ENCODE peak calls at places on chromosomes 5 and 9, in six cellular contexts. One of them, this sample, is unnamed.

GRCh38 chr9:92668746-92669526 is 995 bp downstream of the IPPK start:
- DNase-seq in RPMI7951: peak
- DNase-seq in T-helper 2 cell treated with Interferon-gamma antibody and Interleukin-4, amounts not matched to agents 5 μg/mL and 100 μg/mL, for 36 hours: peak
- DNase-seq in psoas muscle: peak
- DNase-seq in Kasumi-1: peak
- DNase-seq in AG10803: peak
- DNase-seq in this sample: no peak

GRCh38 chr5:42596817-42597216 is 159.8 kb upstream of the CCDC152 start:
- DNase-seq in RPMI7951: no peak
- DNase-seq in AG10803: no peak
- DNase-seq in Kasumi-1: no peak
- DNase-seq in T-helper 2 cell treated with Interferon-gamma antibody and Interleukin-4, amounts not matched to agents 5 μg/mL and 100 μg/mL, for 36 hours: no peak
- DNase-seq in psoas muscle: no peak
- DNase-seq in this sample: no peak

GRCh38 chr9:117073539-117074336 is 341.1 kb downstream of the ASTN2 start:
- DNase-seq in T-helper 2 cell treated with Interferon-gamma antibody and Interleukin-4, amounts not matched to agents 5 μg/mL and 100 μg/mL, for 36 hours: no peak
- DNase-seq in psoas muscle: no peak
- DNase-seq in AG10803: no peak
- DNase-seq in RPMI7951: no peak
- DNase-seq in Kasumi-1: no peak
- DNase-seq in this sample: no peak

GRCh38 chr5:34699155-34700077 is 43.3 kb downstream of the RAI14 start:
- DNase-seq in AG10803: no peak
- DNase-seq in T-helper 2 cell treated with Interferon-gamma antibody and Interleukin-4, amounts not matched to agents 5 μg/mL and 100 μg/mL, for 36 hours: no peak
- DNase-seq in psoas muscle: no peak
- DNase-seq in RPMI7951: no peak
- DNase-seq in Kasumi-1: no peak
- DNase-seq in this sample: no peak

GRCh38 chr5:165224366-165224765 is 1718.9 kb downstream of the MAT2B start:
- DNase-seq in AG10803: no peak
- DNase-seq in RPMI7951: no peak
- DNase-seq in psoas muscle: no peak
- DNase-seq in T-helper 2 cell treated with Interferon-gamma antibody and Interleukin-4, amounts not matched to agents 5 μg/mL and 100 μg/mL, for 36 hours: no peak
- DNase-seq in Kasumi-1: no peak
- DNase-seq in this sample: no peak

GRCh38 chr9:14895806-14896205 is 14.4 kb downstream of the FREM1 start:
- DNase-seq in AG10803: peak
- DNase-seq in psoas muscle: no peak
- DNase-seq in Kasumi-1: no peak
- DNase-seq in RPMI7951: no peak
- DNase-seq in T-helper 2 cell treated with Interferon-gamma antibody and Interleukin-4, amounts not matched to agents 5 μg/mL and 100 μg/mL, for 36 hours: no peak
- DNase-seq in this sample: no peak

GRCh38 chr9:21452681-21453080 is 12.4 kb downstream of the IFNA1 start:
- DNase-seq in psoas muscle: no peak
- DNase-seq in AG10803: peak
- DNase-seq in Kasumi-1: no peak
- DNase-seq in T-helper 2 cell treated with Interferon-gamma antibody and Interleukin-4, amounts not matched to agents 5 μg/mL and 100 μg/mL, for 36 hours: no peak
- DNase-seq in RPMI7951: no peak
- DNase-seq in this sample: no peak

GRCh38 chr9:31078175-31078574 is 1306.3 kb upstream of the ACO1 start:
- DNase-seq in AG10803: no peak
- DNase-seq in Kasumi-1: no peak
- DNase-seq in psoas muscle: no peak
- DNase-seq in T-helper 2 cell treated with Interferon-gamma antibody and Interleukin-4, amounts not matched to agents 5 μg/mL and 100 μg/mL, for 36 hours: no peak
- DNase-seq in RPMI7951: no peak
- DNase-seq in this sample: no peak

GRCh38 chr9:33778700-33779351 is 16.5 kb upstream of the PRSS3 start:
- DNase-seq in RPMI7951: peak
- DNase-seq in AG10803: peak
- DNase-seq in psoas muscle: no peak
- DNase-seq in Kasumi-1: peak
- DNase-seq in T-helper 2 cell treated with Interferon-gamma antibody and Interleukin-4, amounts not matched to agents 5 μg/mL and 100 μg/mL, for 36 hours: peak
- DNase-seq in this sample: peak

GRCh38 chr9:100083448-100084144 is 15.2 kb downstream of the ERP44 start:
- DNase-seq in AG10803: no peak
- DNase-seq in T-helper 2 cell treated with Interferon-gamma antibody and Interleukin-4, amounts not matched to agents 5 μg/mL and 100 μg/mL, for 36 hours: no peak
- DNase-seq in psoas muscle: no peak
- DNase-seq in Kasumi-1: no peak
- DNase-seq in RPMI7951: no peak
- DNase-seq in this sample: no peak

GRCh38 chr5:122704247-122705036 is 70.4 kb upstream of the SNX2 start:
- DNase-seq in RPMI7951: peak
- DNase-seq in T-helper 2 cell treated with Interferon-gamma antibody and Interleukin-4, amounts not matched to agents 5 μg/mL and 100 μg/mL, for 36 hours: no peak
- DNase-seq in psoas muscle: no peak
- DNase-seq in AG10803: peak
- DNase-seq in Kasumi-1: peak
- DNase-seq in this sample: peak

This sample was measured in MV-4-11.